ENCODE peak calls at places on chromosome 16, in eight cellular contexts. W is IMR-90; O is CD8-positive, alpha-beta memory T cell; I is OCI-LY7; A is neural progenitor cell; P is T47D; H is AG04450; V is occipital lobe. F is an unnamed sample.

GRCh38 chr16:68275611-68276191 is 11.4 kb downstream of the SLC7A6 start:
- DNase-seq in W (no peak), O (peak; percentile 63), I (peak; percentile 71), A (no peak), P (no peak), H (no peak), V (no peak), F (no peak)

GRCh38 chr16:24367186-24367585 is 111.1 kb downstream of the CACNG3 start:
- DNase-seq in W (no peak), O (no peak), I (no peak), A (no peak), P (no peak), H (no peak), V (no peak), F (no peak)

GRCh38 chr16:4372578-4373355 is 1.1 kb downstream of the VASN start:
- DNase-seq in W (peak; percentile 79), O (no peak), I (peak; percentile 57), A (peak; percentile 47), P (no peak), H (no peak), V (no peak), F (peak; percentile 95)

GRCh38 chr16:648071-648785 is 937 bp upstream of the WDR90 start:
- DNase-seq in W (no peak), O (no peak), I (peak; percentile 75), A (peak; percentile 62), P (no peak), H (no peak), V (no peak), F (peak; percentile 33)

GRCh38 chr16:22621571-22622148 is 111.0 kb downstream of the NPIPB5 start:
- DNase-seq in W (no peak), O (no peak), I (no peak), A (no peak), P (no peak), H (no peak), V (no peak), F (no peak)

GRCh38 chr16:56013962-56014552 is 138.9 kb upstream of the CES5A start:
- DNase-seq in W (peak; percentile 12), O (no peak), I (peak; percentile 33), A (peak; percentile 89), P (peak; percentile 33), H (no peak), V (no peak), F (peak; percentile 46)

GRCh38 chr16:1983544-1984346 is at the start of gene GFER:
- DNase-seq in W (peak; percentile 93), O (peak; percentile 60), I (peak; percentile 80), A (peak; percentile 99), P (peak; percentile 98), H (peak; percentile 72), V (peak; percentile 86), F (peak; percentile 92)

GRCh38 chr16:88881675-88882357 is 15.4 kb upstream of the PABPN1L start:
- DNase-seq in W (no peak), O (no peak), I (no peak), A (no peak), P (no peak), H (no peak), V (no peak), F (no peak)

GRCh38 chr16:50718061-50718760 is 23.7 kb upstream of the CYLD start:
- DNase-seq in W (peak; percentile 36), O (no peak), I (no peak), A (no peak), P (no peak), H (no peak), V (no peak), F (peak; percentile 46)

GRCh38 chr16:23948949-23949392 is 113.2 kb downstream of the PRKCB start:
- DNase-seq in W (no peak), O (peak; percentile 74), I (no peak), A (no peak), P (no peak), H (no peak), V (no peak), F (no peak)

GRCh38 chr16:70683146-70683944 is 2.5 kb downstream of the MTSS2 start:
- DNase-seq in W (no peak), O (no peak), I (no peak), A (no peak), P (no peak), H (no peak), V (no peak), F (no peak)

GRCh38 chr16:22217890-22218730 is 12.0 kb downstream of the EEF2K start:
- DNase-seq in W (no peak), O (no peak), I (peak; percentile 38), A (no peak), P (no peak), H (no peak), V (no peak), F (no peak)